ENCODE peak calls at places on chromosomes 12 and 14, in nine cellular contexts. G is dermis blood vessel endothelial cell; F is HS-5; Z is putamen; T is upper lobe of right lung; Q is activated CD4-positive, alpha-beta T cell treated with anti-CD3 and anti-CD28 coated beads, Interleukin-2, amount 50 U/mL, for 48 hours; H is activated naive CD8-positive, alpha-beta T cell treated with anti-CD3 and anti-CD28 coated beads, Interleukin-2, amount 50 U/mL, for 24 hours; J is T-helper 1 cell; S is GM06990. K is an unnamed sample.

GRCh38 chr12:108630481-108631207 is 3.0 kb downstream of the SELPLG start:
- DNase-seq in J (no peak), Z (no peak), G (no peak), S (no peak), Q (no peak), H (peak; percentile 45), T (no peak), F (peak; percentile 68), K (no peak)

GRCh38 chr12:89451876-89452275 is 72.7 kb downstream of the GALNT4 start:
- DNase-seq in F (no peak), T (no peak), G (peak; percentile 81), H (no peak), S (no peak), J (no peak), Z (no peak), Q (no peak), K (no peak)

GRCh38 chr12:124299628-124300388 is 4.9 kb downstream of the RFLNA start:
- DNase-seq in T (no peak), S (no peak), Q (no peak), H (no peak), G (no peak), Z (no peak), F (no peak), J (no peak), K (no peak)

GRCh38 chr14:36069535-36069900 is 107.0 kb downstream of the PTCSC3 start:
- DNase-seq in S (peak; percentile 3), G (peak; percentile 69), F (no peak), J (no peak), T (no peak), H (peak; percentile 20), Q (peak; percentile 6), Z (peak; percentile 54), K (peak; percentile 65)

GRCh38 chr14:83217492-83217891 is 1683.8 kb upstream of the SEL1L start:
- DNase-seq in Z (no peak), H (no peak), J (no peak), S (no peak), Q (no peak), F (peak; percentile 40), G (no peak), T (no peak), K (no peak)

GRCh38 chr12:110545812-110546211 is 37.3 kb downstream of the PPTC7 start:
- DNase-seq in G (peak; percentile 37), S (no peak), J (no peak), F (no peak), Q (no peak), H (no peak), Z (no peak), T (no peak), K (no peak)

GRCh38 chr14:72515779-72516770 is 377.8 kb downstream of the DPF3 start:
- DNase-seq in J (no peak), F (no peak), H (no peak), T (no peak), S (no peak), Q (no peak), G (peak; percentile 88), Z (no peak), K (peak; percentile 15)

GRCh38 chr14:61565836-61566536 is 129.3 kb upstream of the HIF1A start:
- DNase-seq in F (no peak), G (peak; percentile 47), Q (no peak), S (no peak), J (no peak), H (no peak), Z (no peak), T (no peak), K (no peak)

GRCh38 chr12:58750484-58750883 is 169.8 kb downstream of the LRIG3 start:
- DNase-seq in F (peak; percentile 89), G (peak; percentile 28), Q (no peak), S (no peak), Z (no peak), T (no peak), H (no peak), J (no peak), K (no peak)

GRCh38 chr14:20998674-20999366 is at the start of gene SLC39A2:
- DNase-seq in Z (no peak), G (no peak), Q (no peak), T (no peak), S (no peak), J (no peak), H (no peak), F (no peak), K (no peak)

GRCh38 chr14:92387610-92388009 is 64.6 kb downstream of the SLC24A4 start:
- DNase-seq in T (no peak), F (no peak), Z (no peak), J (no peak), G (no peak), H (no peak), Q (no peak), S (no peak), K (no peak)

GRCh38 chr12:123936956-123937706 is 35.5 kb downstream of the CCDC92 start:
- DNase-seq in H (no peak), F (no peak), Z (no peak), S (no peak), J (no peak), G (no peak), Q (no peak), T (peak; percentile 59), K (no peak)

GRCh38 chr12:66467932-66468331 is 165.6 kb downstream of the HELB start:
- DNase-seq in T (no peak), Z (no peak), J (no peak), F (no peak), H (no peak), G (peak; percentile 2), S (no peak), Q (no peak), K (peak; percentile 23)

GRCh38 chr12:127145929-127146789 is 1120.8 kb upstream of the TMEM132C start:
- DNase-seq in H (peak; percentile 75), T (peak; percentile 88), S (no peak), Z (peak; percentile 82), G (no peak), F (no peak), J (peak; percentile 18), Q (peak; percentile 70), K (no peak)

GRCh38 chr14:72781476-72782181 is 112.3 kb downstream of the DPF3 start:
- DNase-seq in H (no peak), Z (no peak), F (peak; percentile 82), J (no peak), Q (no peak), S (peak; percentile 40), G (peak; percentile 63), T (no peak), K (peak; percentile 49)

GRCh38 chr14:101034986-101035385 is 131.5 kb upstream of the RTL1 start:
- DNase-seq in Q (no peak), T (no peak), H (no peak), Z (no peak), G (no peak), S (no peak), J (no peak), F (no peak), K (no peak)

K was measured in GM12865.